ENCODE peak calls at places on chromosomes 6 and 20, in ten cellular contexts. P is NCI-H1694; T is NCI-H510A; Z is NCI-H2171; O is astrocyte of the cerebellum; M is iPS DF 6.9; I is ascending aorta; Q is H9; L is globus pallidus; Y is effector CD8-positive, alpha-beta T cell. D is an unnamed sample.

GRCh38 chr6:166825553-166826145 is 130.7 kb downstream of the RNASET2 start:
- DNase-seq in I (no peak), Y (no peak), Z (no peak), T (no peak), P (no peak), M (no peak), L (no peak), O (peak), Q (no peak), D (no peak)

GRCh38 chr20:20002101-20002998 is 14.8 kb upstream of the NAA20 start:
- DNase-seq in I (no peak), Z (peak), P (no peak), O (no peak), Q (no peak), T (no peak), Y (no peak), M (no peak), L (no peak), D (peak)

GRCh38 chr6:71444222-71444621 is 155.6 kb downstream of the OGFRL1 start:
- DNase-seq in Q (no peak), I (no peak), Z (no peak), Y (no peak), M (no peak), L (peak), P (no peak), O (no peak), T (no peak), D (peak)

GRCh38 chr6:160917581-160917980 is 74.0 kb upstream of the MAP3K4 start:
- DNase-seq in T (no peak), I (no peak), Q (no peak), L (no peak), M (no peak), Z (no peak), O (no peak), Y (no peak), P (no peak), D (no peak)

GRCh38 chr6:37738216-37738615 is 40.5 kb upstream of the MDGA1 start:
- DNase-seq in O (no peak), I (no peak), Y (no peak), L (no peak), M (no peak), P (no peak), Z (no peak), Q (no peak), T (no peak), D (no peak)

GRCh38 chr6:21158149-21158548 is 435.4 kb upstream of the SOX4 start:
- DNase-seq in O (no peak), Y (no peak), P (no peak), Q (no peak), Z (peak), I (no peak), T (no peak), M (no peak), L (no peak), D (no peak)

GRCh38 chr6:837380-837779 is 144.4 kb upstream of the EXOC2 start:
- DNase-seq in O (no peak), Q (no peak), M (no peak), L (no peak), P (no peak), T (no peak), Z (no peak), I (no peak), Y (no peak), D (no peak)

GRCh38 chr20:35307666-35308653 is 15.7 kb upstream of the FAM83C start:
- DNase-seq in Y (no peak), Z (peak), O (peak), M (no peak), T (no peak), P (peak), L (peak), Q (no peak), I (peak), D (peak)

GRCh38 chr20:34715384-34715783 is 11.2 kb downstream of the TP53INP2 start:
- DNase-seq in Z (no peak), Y (no peak), T (no peak), I (no peak), Q (no peak), P (no peak), L (no peak), M (no peak), O (no peak), D (no peak)

GRCh38 chr20:55143605-55144004 is 668.2 kb downstream of the DOK5 start:
- DNase-seq in O (no peak), T (no peak), Q (no peak), I (no peak), Z (no peak), M (no peak), Y (no peak), L (no peak), P (no peak), D (no peak)

GRCh38 chr6:146898069-146898887 is 299.5 kb downstream of the ADGB start:
- DNase-seq in M (no peak), P (no peak), Y (no peak), Z (no peak), O (no peak), I (no peak), L (no peak), T (no peak), Q (no peak), D (no peak)

GRCh38 chr6:131949909-131950766 is 1.0 kb downstream of the CCN2 start:
- DNase-seq in Y (no peak), M (no peak), P (no peak), I (peak), Q (peak), L (peak), O (peak), T (no peak), Z (no peak), D (peak)

GRCh38 chr6:151018911-151019795 is 153.7 kb downstream of the MTHFD1L start:
- DNase-seq in M (no peak), I (no peak), Q (no peak), P (no peak), T (no peak), O (no peak), Z (no peak), L (no peak), Y (no peak), D (no peak)

GRCh38 chr6:142746524-142746923 is 198.5 kb downstream of the HIVEP2 start:
- DNase-seq in I (no peak), Y (peak), Z (no peak), T (no peak), O (no peak), M (peak), P (no peak), L (peak), Q (peak), D (no peak)

GRCh38 chr6:24431045-24431451 is 28.3 kb downstream of the MRS2 start:
- DNase-seq in I (no peak), M (peak), Q (no peak), T (no peak), L (no peak), Y (no peak), Z (peak), P (peak), O (peak), D (no peak)

GRCh38 chr6:24412294-24412693 is 9.6 kb downstream of the MRS2 start:
- DNase-seq in P (no peak), M (no peak), Q (no peak), Z (no peak), T (no peak), L (no peak), I (no peak), O (no peak), Y (no peak), D (no peak)

GRCh38 chr20:19688031-19688806 is 69.8 kb upstream of the RIN2 start:
- DNase-seq in L (peak), Z (no peak), Q (peak), Y (no peak), I (peak), T (no peak), M (no peak), O (peak), P (peak), D (peak)

GRCh38 chr6:159101656-159102055 is 56.9 kb upstream of the TAGAP start:
- DNase-seq in Y (no peak), I (no peak), L (no peak), P (no peak), O (no peak), T (no peak), M (no peak), Z (no peak), Q (no peak), D (no peak)

GRCh38 chr6:17015144-17015543 is 86.7 kb upstream of the STMND1 start:
- DNase-seq in I (no peak), Z (no peak), M (no peak), T (no peak), Q (no peak), L (no peak), P (no peak), O (peak), Y (no peak), D (no peak)